ENCODE peak calls at places on chromosomes 13 and 19, in four cellular contexts. J is transverse colon, D is suprapubic skin, Y is breast epithelium. A is an unnamed sample.

GRCh38 chr19:38049105-38049649 is 142.2 kb downstream of the SIPA1L3 start:
- DNase-seq in J (peak; percentile 53), D (no peak), Y (no peak), A (no peak)

GRCh38 chr13:98947925-98948324 is 29.9 kb downstream of the DOCK9 start:
- DNase-seq in J (no peak), D (no peak), Y (no peak), A (no peak)

GRCh38 chr19:33815410-33816340 is 19.0 kb downstream of the KCTD15 start:
- DNase-seq in J (no peak), D (peak; percentile 59), Y (no peak), A (no peak)

GRCh38 chr13:32001392-32001768 is 30.2 kb upstream of the FRY start:
- DNase-seq in J (no peak), D (no peak), Y (no peak), A (peak; percentile 8)

GRCh38 chr13:31179754-31180153 is 18.1 kb upstream of the HSPH1 start:
- DNase-seq in J (no peak), D (no peak), Y (no peak), A (no peak)

GRCh38 chr13:23868521-23868920 is 20.7 kb downstream of the MIPEP start:
- DNase-seq in J (no peak), D (no peak), Y (no peak), A (no peak)

GRCh38 chr13:77719128-77719527 is 21.6 kb downstream of the SLAIN1 start:
- DNase-seq in J (no peak), D (no peak), Y (no peak), A (no peak)

GRCh38 chr13:84491952-84492351 is 609.7 kb upstream of the SLITRK1 start:
- DNase-seq in J (no peak), D (no peak), Y (no peak), A (no peak)

GRCh38 chr19:18489627-18490184 is 32.2 kb downstream of the ELL start:
- DNase-seq in J (no peak), D (no peak), Y (no peak), A (no peak)

GRCh38 chr19:17303940-17304267 is 679 bp upstream of the ABHD8 start:
- DNase-seq in J (no peak), D (no peak), Y (no peak), A (peak; percentile 35)

GRCh38 chr13:109196896-109197295 is 567.5 kb downstream of the MYO16 start:
- DNase-seq in J (no peak), D (no peak), Y (no peak), A (no peak)

GRCh38 chr13:113491418-113491883 is 940 bp upstream of the DCUN1D2 start:
- DNase-seq in J (peak; percentile 33), D (no peak), Y (no peak), A (no peak)

GRCh38 chr19:55196803-55197202 is 12.5 kb downstream of the PTPRH start:
- DNase-seq in J (no peak), D (no peak), Y (no peak), A (no peak)

GRCh38 chr19:1469936-1470863 is 8.8 kb downstream of the C19orf25 start:
- DNase-seq in J (peak; percentile 67), D (no peak), Y (no peak), A (peak; percentile 29)

GRCh38 chr19:4524808-4525562 is 6.7 kb upstream of the PLIN4 start:
- DNase-seq in J (peak; percentile 66), D (peak; percentile 69), Y (no peak), A (peak; percentile 32)

GRCh38 chr13:33937373-33938087 is 119.6 kb downstream of the RFC3 start:
- DNase-seq in J (no peak), D (no peak), Y (no peak), A (no peak)

GRCh38 chr13:33435207-33435606 is 149.7 kb upstream of the STARD13 start:
- DNase-seq in J (no peak), D (no peak), Y (no peak), A (no peak)

GRCh38 chr19:41198559-41198958 is 5.5 kb downstream of the CYP2S1 start:
- DNase-seq in J (no peak), D (no peak), Y (no peak), A (no peak)

GRCh38 chr19:45061965-45062364 is 14.3 kb downstream of the ZNF296 start:
- DNase-seq in J (no peak), D (no peak), Y (no peak), A (no peak)

GRCh38 chr19:45056831-45057230 is 18.0 kb downstream of the CLASRP start:
- DNase-seq in J (no peak), D (no peak), Y (no peak), A (no peak)

GRCh38 chr19:45059258-45059965 is 16.9 kb downstream of the ZNF296 start:
- DNase-seq in J (peak; percentile 87), D (no peak), Y (peak; percentile 81), A (peak; percentile 72)

GRCh38 chr19:45057444-45057843 is 18.6 kb downstream of the CLASRP start:
- DNase-seq in J (no peak), D (no peak), Y (no peak), A (no peak)

DNA sequence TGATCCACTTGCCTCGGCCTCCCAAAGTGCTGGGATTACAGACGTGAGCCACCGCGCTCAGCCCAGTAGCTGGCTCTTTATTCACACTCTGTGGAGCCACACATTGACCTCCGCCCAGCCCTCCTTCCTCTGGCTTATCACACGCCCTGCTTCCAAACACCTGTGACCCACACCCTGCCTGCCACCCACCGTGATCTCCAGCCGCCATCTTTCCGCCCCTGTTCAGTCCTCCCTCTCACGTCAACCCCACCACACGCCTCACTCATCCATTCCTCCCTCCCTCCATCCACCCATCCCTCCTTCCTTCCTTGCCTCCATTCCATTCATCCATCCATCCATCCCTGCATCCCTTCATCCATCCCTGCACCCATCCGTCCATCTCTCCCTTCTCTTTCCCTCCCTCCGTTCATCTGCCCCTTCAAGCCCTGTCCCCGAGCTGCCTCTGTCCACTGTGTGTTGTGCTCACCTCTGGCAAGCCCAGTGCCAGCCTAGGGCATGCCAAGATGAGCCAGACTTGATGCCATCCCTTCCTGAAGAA is 17.6 kb downstream of the ZNF296 start:
- DNase-seq in J (no peak), D (no peak), Y (no peak), A (no peak)
- TF ChIP-seq POLR2A in J (no peak), D (no peak), Y (no peak), A (no peak)

DNA sequence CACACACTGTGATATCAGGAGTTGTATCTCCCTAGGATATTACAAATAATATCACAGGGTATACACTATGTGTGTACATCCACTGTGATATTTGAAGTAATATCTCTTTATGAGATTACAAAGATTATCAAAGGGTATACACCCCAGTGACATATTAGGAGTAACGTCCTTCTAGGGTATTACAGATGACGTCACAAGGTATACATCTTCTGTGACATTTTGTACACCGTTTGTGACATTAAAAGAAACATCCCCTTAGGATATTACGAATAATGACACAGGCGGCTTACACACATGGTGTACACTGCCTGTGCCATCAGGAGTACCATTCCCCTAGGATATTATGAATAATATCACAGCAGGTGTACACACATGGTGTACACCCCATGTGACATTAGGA is 13.4 kb upstream of the RGCC start:
- DNase-seq in J (no peak), D (no peak), Y (no peak), A (no peak)
- TF ChIP-seq CTCF in J (no peak), D (no peak), Y (no peak), A (no peak)

DNA sequence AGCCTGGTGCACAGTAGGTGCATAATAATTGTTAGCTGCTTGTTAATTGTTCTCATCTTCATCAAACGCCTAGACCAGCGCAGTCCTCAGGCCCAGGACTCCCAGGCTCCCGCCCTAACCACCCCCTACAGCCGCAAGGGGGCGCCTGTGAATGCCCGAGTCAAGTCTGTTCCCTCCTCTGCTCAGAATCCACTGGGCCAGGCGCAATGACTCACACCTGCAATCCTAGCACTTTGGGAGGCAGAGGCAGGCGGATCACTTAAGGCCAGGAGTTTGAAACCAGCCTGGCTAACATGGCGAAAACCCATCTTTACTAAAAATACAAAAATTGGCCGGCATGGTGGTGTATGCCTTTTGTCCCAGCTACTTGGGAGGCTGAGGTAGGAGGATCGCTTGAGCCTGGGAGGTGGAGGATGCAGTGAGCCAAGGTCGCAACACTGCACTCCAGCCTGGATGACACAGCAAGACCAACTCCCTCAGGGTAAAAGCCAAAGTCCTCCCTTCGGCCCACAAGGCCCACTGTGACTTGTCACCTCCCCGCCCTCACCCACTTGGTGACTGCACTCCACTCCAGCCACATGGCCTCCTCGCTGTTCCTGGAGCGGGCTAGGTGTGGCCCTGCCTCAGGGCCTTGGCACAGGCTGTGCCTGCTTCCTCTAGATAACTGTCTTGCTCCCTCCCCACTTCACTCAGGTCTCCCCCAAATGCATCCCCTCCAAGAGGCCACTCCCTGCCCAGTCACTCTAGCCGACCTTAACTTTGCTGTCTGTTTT is 9.1 kb downstream of the ZNF653 start:
- DNase-seq in J (peak; percentile 76), D (no peak), Y (no peak), A (peak; percentile 45)
- TF ChIP-seq POLR2A in J (no peak), D (no peak), Y (no peak), A (no peak)

GRCh38 chr19:29514525-29515232 is 11.1 kb upstream of the VSTM2B start:
- DNase-seq in J (no peak), D (no peak), Y (no peak), A (no peak)
- TF ChIP-seq CTCF in J (no peak), D (no peak), Y (no peak), A (no peak)

GRCh38 chr13:25286308-25286968 is 850 bp downstream of the MTMR6 start:
- DNase-seq in J (peak; percentile 44), D (no peak), Y (no peak), A (peak; percentile 33)
- TF ChIP-seq POLR2A in J (no peak), D (no peak), Y (no peak), A (no peak)

A was measured in thyroid gland.